ENCODE peak calls at places on chromosomes 16 and 17, in six cellular contexts. B is fibroblast of the aortic adventitia, Q is choroid plexus epithelial cell, P is astrocyte of the cerebellum, F is pancreas, H is ovary. C is an unnamed sample.
A peak's percentile ranks its signal among the peaks of the same experiment; 100 is the strongest.

GRCh38 chr17:73470369-73470768 is 158.6 kb upstream of the CDC42EP4 start:
- DNase-seq in H (no peak), Q (no peak), B (no peak), F (no peak), P (no peak), C (no peak)

GRCh38 chr16:55490301-55490700 is 11.3 kb downstream of the MMP2 start:
- DNase-seq in B (no peak), F (no peak), H (no peak), P (no peak), Q (no peak), C (no peak)

GRCh38 chr17:20989991-20990855 is 52.6 kb downstream of the USP22 start:
- DNase-seq in Q (no peak), H (no peak), B (no peak), P (no peak), F (no peak), C (no peak)

GRCh38 chr17:49089094-49089493 is 43.5 kb upstream of the B4GALNT2 start:
- DNase-seq in P (no peak), B (no peak), F (no peak), Q (no peak), H (no peak), C (no peak)

GRCh38 chr17:77098884-77099545 is 41.8 kb upstream of the SEC14L1 start:
- DNase-seq in P (peak; percentile 49), F (peak; percentile 56), H (no peak), B (peak; percentile 90), Q (peak; percentile 95), C (no peak)

GRCh38 chr17:73969956-73970355 is 233.5 kb upstream of the RPL38 start:
- DNase-seq in F (no peak), H (no peak), P (no peak), B (no peak), Q (no peak), C (no peak)

GRCh38 chr16:28951410-28951943 is 740 bp downstream of the NFATC2IP start:
- DNase-seq in P (no peak), H (no peak), F (no peak), Q (no peak), B (no peak), C (no peak)

GRCh38 chr17:4004517-4005295 is 40.5 kb upstream of the ATP2A3 start:
- DNase-seq in P (no peak), B (peak; percentile 21), Q (peak; percentile 50), F (peak; percentile 46), H (peak; percentile 73), C (peak; percentile 61)

GRCh38 chr17:58520843-58521430 is 6.5 kb upstream of the MTMR4 start:
- DNase-seq in B (no peak), Q (peak; percentile 27), H (no peak), F (no peak), P (no peak), C (no peak)

GRCh38 chr16:65414284-65414984 is 292.6 kb upstream of the CDH11 start:
- DNase-seq in P (peak; percentile 33), Q (peak; percentile 86), H (no peak), F (no peak), B (peak; percentile 75), C (no peak)

GRCh38 chr17:80270836-80271235 is 10.2 kb downstream of the RNF213 start:
- DNase-seq in H (no peak), P (no peak), F (no peak), B (peak; percentile 22), Q (peak; percentile 47), C (no peak)

GRCh38 chr17:40209404-40210093 is 9.6 kb upstream of the WIPF2 start:
- DNase-seq in B (peak; percentile 31), P (no peak), Q (peak; percentile 23), F (no peak), H (no peak), C (no peak)

GRCh38 chr16:81483970-81484595 is 39.5 kb downstream of the CMIP start:
- DNase-seq in F (no peak), B (no peak), P (no peak), Q (no peak), H (no peak), C (no peak)

GRCh38 chr17:55774834-55775233 is 24.0 kb downstream of the PCTP start:
- DNase-seq in B (no peak), Q (no peak), H (no peak), F (no peak), P (no peak), C (no peak)

GRCh38 chr17:17837380-17837821 is 615 bp upstream of the SREBF1 start:
- DNase-seq in F (peak; percentile 40), B (peak; percentile 90), Q (peak; percentile 80), P (no peak), H (peak; percentile 43), C (no peak)

GRCh38 chr17:38327936-38328335 is 15.8 kb downstream of the GPR179 start:
- DNase-seq in P (no peak), Q (no peak), H (no peak), F (no peak), B (no peak), C (peak; percentile 27)

GRCh38 chr17:38442548-38442947 is 14.3 kb downstream of the ARHGAP23 start:
- DNase-seq in B (peak; percentile 65), P (no peak), Q (no peak), F (no peak), H (no peak), C (peak; percentile 27)

DNA sequence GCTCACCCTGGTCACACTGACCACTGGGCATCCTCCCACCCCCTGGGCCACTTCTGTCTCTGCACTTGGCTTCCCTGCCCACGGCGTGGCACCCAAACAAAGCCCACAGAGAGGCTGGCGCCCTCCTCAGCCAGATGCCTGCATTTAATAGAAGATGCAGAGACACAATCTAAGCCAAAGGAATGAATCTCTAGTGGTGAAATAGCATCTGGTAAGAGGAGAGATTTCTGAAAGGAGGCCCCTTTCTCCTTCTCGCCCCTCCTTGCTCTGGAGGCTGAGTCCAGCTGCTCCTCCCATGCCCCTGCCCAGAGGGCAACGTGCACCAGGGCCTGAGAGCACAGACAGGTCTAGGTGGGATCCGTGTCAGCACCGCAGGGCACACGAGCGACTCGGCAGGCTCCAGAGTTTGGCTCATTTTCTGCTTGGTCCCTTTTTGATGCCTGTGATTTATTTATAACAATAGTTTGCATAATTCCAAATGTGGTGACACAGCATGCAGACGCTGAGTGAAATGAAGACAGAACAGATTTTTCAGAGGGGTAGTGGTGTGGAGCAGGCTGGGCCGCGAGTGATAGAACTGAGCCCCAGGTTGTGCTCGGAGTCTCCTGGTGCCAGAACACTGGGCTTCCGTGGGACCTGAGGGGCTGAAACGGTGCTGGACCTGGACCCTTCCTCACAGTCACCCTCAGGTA is 95.6 kb downstream of the METRNL start:
- DNase-seq in P (no peak), H (no peak), B (no peak), F (no peak), Q (no peak), C (peak; percentile 40)
- TF ChIP-seq CTCF in P (no peak), H (no peak), B (peak; percentile 0), F (no peak), Q (peak; percentile 1), C (no peak)

DNA sequence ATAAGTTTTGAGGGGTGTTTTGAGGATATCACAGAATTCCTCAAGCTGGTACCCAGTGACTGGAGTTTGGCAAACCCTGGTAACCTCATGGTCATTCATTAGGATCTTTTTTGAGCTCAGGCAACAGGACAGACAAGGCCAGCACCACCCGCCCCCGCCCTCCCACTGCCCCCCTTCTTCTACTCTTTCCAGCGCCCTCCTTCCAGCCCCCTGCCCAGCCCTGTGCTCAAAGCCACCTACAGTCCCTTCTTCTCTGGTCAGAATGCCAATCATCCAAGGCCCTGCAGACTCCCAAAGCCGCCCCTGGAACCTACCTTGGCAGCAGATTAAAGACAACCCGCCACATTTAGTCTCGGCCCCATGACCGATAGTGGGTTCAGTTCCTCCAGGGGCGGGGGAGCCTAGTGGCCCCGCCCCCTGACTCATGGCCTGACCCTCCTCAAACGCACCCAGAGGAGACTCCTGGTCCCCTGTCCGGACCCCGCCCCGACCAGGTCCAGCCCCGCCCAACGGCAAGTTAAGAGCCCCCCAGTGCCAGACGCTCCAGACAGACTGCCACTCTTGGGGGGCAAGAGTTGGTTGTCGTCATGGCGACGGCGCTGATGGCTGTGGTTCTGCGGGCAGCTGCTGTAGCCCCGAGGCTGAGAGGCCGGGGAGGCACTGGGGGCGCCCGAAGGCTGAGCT is at the start of gene NAGS:
- DNase-seq in Q (no peak), B (no peak), H (peak; percentile 42), F (no peak), P (no peak), C (peak; percentile 84)
- H3K4me3 ChIP-seq in Q (peak within 1 kb of the TSS; percentile 67), B (peak within 1 kb of the TSS; percentile 48), H (no peak within 1 kb of the TSS), F (no peak within 1 kb of the TSS), P (peak within 1 kb of the TSS; percentile 68), C (peak within 1 kb of the TSS; percentile 53)

GRCh38 chr17:7969434-7969833 is 33.0 kb upstream of the GUCY2D start:
- DNase-seq in H (no peak), F (no peak), Q (peak; percentile 43), B (peak; percentile 28), P (no peak), C (no peak)

GRCh38 chr17:7974638-7975131 is 27.7 kb upstream of the GUCY2D start:
- DNase-seq in B (no peak), H (no peak), P (no peak), Q (no peak), F (no peak), C (no peak)

GRCh38 chr17:7971651-7972050 is 30.8 kb upstream of the GUCY2D start:
- DNase-seq in H (no peak), Q (no peak), F (no peak), P (no peak), B (no peak), C (no peak)

GRCh38 chr17:7967751-7968150 is 34.7 kb upstream of the GUCY2D start:
- DNase-seq in P (no peak), F (no peak), B (no peak), Q (no peak), H (no peak), C (no peak)

GRCh38 chr17:7972131-7972785 is 30.2 kb upstream of the GUCY2D start:
- DNase-seq in H (no peak), B (peak; percentile 23), P (no peak), F (no peak), Q (peak; percentile 48), C (no peak)
- TF ChIP-seq CTCF in H (no peak), B (peak; percentile 35), P (peak; percentile 17), F (no peak), Q (peak; percentile 39), C (no peak)

GRCh38 chr17:35086931-35087573 is 23.5 kb upstream of the RFFL start:
- DNase-seq in B (no peak), Q (no peak), H (no peak), F (no peak), P (no peak), C (no peak)
- H3K4me3 ChIP-seq in B (no peak overlapping the region), Q (peak overlapping the region; percentile 85), H (no peak overlapping the region), F (no peak overlapping the region), P (no peak overlapping the region), C (peak overlapping the region; percentile 87)

GRCh38 chr16:86786338-86786737 is 208.0 kb downstream of the FOXL1 start:
- DNase-seq in P (no peak), F (no peak), H (no peak), B (no peak), Q (no peak), C (no peak)

GRCh38 chr16:86794216-86794864 is 216.0 kb downstream of the FOXL1 start:
- DNase-seq in P (no peak), F (no peak), H (no peak), Q (no peak), B (no peak), C (no peak)

GRCh38 chr16:86787538-86787937 is 209.2 kb downstream of the FOXL1 start:
- DNase-seq in B (no peak), Q (no peak), P (no peak), H (no peak), F (no peak), C (no peak)

GRCh38 chr16:86791287-86792074 is 213.1 kb downstream of the FOXL1 start:
- DNase-seq in H (no peak), P (no peak), Q (no peak), F (no peak), B (no peak), C (no peak)

GRCh38 chr16:86789621-86790051 is 211.3 kb downstream of the FOXL1 start:
- DNase-seq in H (no peak), B (no peak), F (no peak), Q (no peak), P (no peak), C (no peak)
- TF ChIP-seq CTCF in H (no peak), B (no peak), F (no peak), Q (no peak), P (no peak), C (no peak)